ENCODE peak calls at places on chromosomes 11 and 22, in ten cellular contexts. One of them, this sample, is unnamed.

GRCh38 chr22:39600491-39601179 is 30.1 kb downstream of the CACNA1I start:
- DNase-seq in endodermal cell: no peak
- DNase-seq in foreskin keratinocyte: no peak
- DNase-seq in heart left ventricle: no peak
- DNase-seq in K562: no peak
- DNase-seq in brain microvascular endothelial cell: no peak
- DNase-seq in thoracic aorta: no peak
- DNase-seq in HCT116: no peak
- DNase-seq in body of pancreas: no peak
- DNase-seq in spleen: no peak
- DNase-seq in this sample: no peak

GRCh38 chr11:57444362-57445074 is 15.8 kb upstream of the RTN4RL2 start:
- DNase-seq in HCT116: no peak
- DNase-seq in brain microvascular endothelial cell: no peak
- DNase-seq in endodermal cell: no peak
- DNase-seq in K562: no peak
- DNase-seq in body of pancreas: no peak
- DNase-seq in thoracic aorta: no peak
- DNase-seq in spleen: peak
- DNase-seq in foreskin keratinocyte: no peak
- DNase-seq in heart left ventricle: no peak
- DNase-seq in this sample: no peak

GRCh38 chr11:76830639-76831312 is 29.9 kb upstream of the ACER3 start:
- DNase-seq in heart left ventricle: no peak
- DNase-seq in K562: no peak
- DNase-seq in foreskin keratinocyte: no peak
- DNase-seq in spleen: no peak
- DNase-seq in body of pancreas: no peak
- DNase-seq in endodermal cell: no peak
- DNase-seq in thoracic aorta: no peak
- DNase-seq in HCT116: no peak
- DNase-seq in brain microvascular endothelial cell: peak
- DNase-seq in this sample: peak

GRCh38 chr11:61671527-61671926 is 8.7 kb upstream of the DAGLA start:
- DNase-seq in body of pancreas: peak
- DNase-seq in heart left ventricle: no peak
- DNase-seq in thoracic aorta: no peak
- DNase-seq in foreskin keratinocyte: no peak
- DNase-seq in K562: no peak
- DNase-seq in endodermal cell: peak
- DNase-seq in spleen: no peak
- DNase-seq in brain microvascular endothelial cell: no peak
- DNase-seq in HCT116: no peak
- DNase-seq in this sample: no peak

GRCh38 chr11:125049393-125049792 is 13.7 kb upstream of the SLC37A2 start:
- DNase-seq in K562: no peak
- DNase-seq in spleen: no peak
- DNase-seq in heart left ventricle: no peak
- DNase-seq in body of pancreas: no peak
- DNase-seq in brain microvascular endothelial cell: no peak
- DNase-seq in foreskin keratinocyte: no peak
- DNase-seq in endodermal cell: no peak
- DNase-seq in thoracic aorta: no peak
- DNase-seq in HCT116: no peak
- DNase-seq in this sample: no peak

GRCh38 chr11:43268161-43268560 is 43.6 kb upstream of the API5 start:
- DNase-seq in body of pancreas: peak
- DNase-seq in endodermal cell: no peak
- DNase-seq in K562: no peak
- DNase-seq in foreskin keratinocyte: no peak
- DNase-seq in thoracic aorta: no peak
- DNase-seq in HCT116: no peak
- DNase-seq in brain microvascular endothelial cell: no peak
- DNase-seq in spleen: no peak
- DNase-seq in heart left ventricle: peak
- DNase-seq in this sample: no peak

GRCh38 chr11:133078591-133079179 is 453.6 kb downstream of the OPCML start:
- DNase-seq in heart left ventricle: no peak
- DNase-seq in body of pancreas: peak
- DNase-seq in foreskin keratinocyte: no peak
- DNase-seq in spleen: no peak
- DNase-seq in HCT116: no peak
- DNase-seq in endodermal cell: peak
- DNase-seq in brain microvascular endothelial cell: peak
- DNase-seq in K562: peak
- DNase-seq in thoracic aorta: no peak
- DNase-seq in this sample: peak

GRCh38 chr22:38707346-38707745 is 1.6 kb downstream of the GTPBP1 start:
- DNase-seq in thoracic aorta: no peak
- DNase-seq in body of pancreas: no peak
- DNase-seq in K562: no peak
- DNase-seq in endodermal cell: no peak
- DNase-seq in foreskin keratinocyte: no peak
- DNase-seq in HCT116: no peak
- DNase-seq in spleen: no peak
- DNase-seq in brain microvascular endothelial cell: no peak
- DNase-seq in heart left ventricle: no peak
- DNase-seq in this sample: peak

GRCh38 chr11:76783901-76784813 is 1.0 kb downstream of the TSKU start:
- DNase-seq in HCT116: peak
- DNase-seq in endodermal cell: peak
- DNase-seq in foreskin keratinocyte: no peak
- DNase-seq in K562: peak
- DNase-seq in body of pancreas: peak
- DNase-seq in spleen: peak
- DNase-seq in heart left ventricle: peak
- DNase-seq in thoracic aorta: no peak
- DNase-seq in brain microvascular endothelial cell: peak
- DNase-seq in this sample: peak

GRCh38 chr11:1714908-1715885 is 18.2 kb downstream of the KRTAP5-6 start:
- DNase-seq in brain microvascular endothelial cell: no peak
- DNase-seq in HCT116: no peak
- DNase-seq in foreskin keratinocyte: no peak
- DNase-seq in K562: no peak
- DNase-seq in body of pancreas: no peak
- DNase-seq in heart left ventricle: peak
- DNase-seq in spleen: no peak
- DNase-seq in thoracic aorta: no peak
- DNase-seq in endodermal cell: no peak
- DNase-seq in this sample: no peak

GRCh38 chr22:38286915-38287669 is 14.3 kb upstream of the TMEM184B start:
- DNase-seq in endodermal cell: no peak
- DNase-seq in K562: no peak
- DNase-seq in body of pancreas: no peak
- DNase-seq in thoracic aorta: no peak
- DNase-seq in foreskin keratinocyte: no peak
- DNase-seq in HCT116: no peak
- DNase-seq in heart left ventricle: no peak
- DNase-seq in spleen: no peak
- DNase-seq in brain microvascular endothelial cell: no peak
- DNase-seq in this sample: no peak

GRCh38 chr11:134332189-134332631 is 422 bp downstream of the GLB1L2 start:
- DNase-seq in body of pancreas: no peak
- DNase-seq in heart left ventricle: no peak
- DNase-seq in brain microvascular endothelial cell: no peak
- DNase-seq in foreskin keratinocyte: no peak
- DNase-seq in K562: peak
- DNase-seq in HCT116: no peak
- DNase-seq in spleen: peak
- DNase-seq in thoracic aorta: no peak
- DNase-seq in endodermal cell: peak
- DNase-seq in this sample: no peak

GRCh38 chr11:93727985-93728791 is 13.1 kb downstream of the TAF1D start:
- DNase-seq in body of pancreas: no peak
- DNase-seq in brain microvascular endothelial cell: no peak
- DNase-seq in K562: no peak
- DNase-seq in HCT116: no peak
- DNase-seq in spleen: no peak
- DNase-seq in thoracic aorta: no peak
- DNase-seq in endodermal cell: no peak
- DNase-seq in foreskin keratinocyte: no peak
- DNase-seq in heart left ventricle: no peak
- DNase-seq in this sample: no peak

GRCh38 chr11:80860632-80861031 is 1419.8 kb upstream of the TENM4 start:
- DNase-seq in heart left ventricle: no peak
- DNase-seq in endodermal cell: no peak
- DNase-seq in body of pancreas: no peak
- DNase-seq in foreskin keratinocyte: peak
- DNase-seq in thoracic aorta: no peak
- DNase-seq in brain microvascular endothelial cell: peak
- DNase-seq in spleen: no peak
- DNase-seq in K562: no peak
- DNase-seq in HCT116: no peak
- DNase-seq in this sample: peak

GRCh38 chr11:1206391-1207271 is 16.2 kb upstream of the MUC5B start:
- DNase-seq in body of pancreas: peak
- DNase-seq in brain microvascular endothelial cell: no peak
- DNase-seq in HCT116: no peak
- DNase-seq in foreskin keratinocyte: no peak
- DNase-seq in spleen: peak
- DNase-seq in K562: no peak
- DNase-seq in endodermal cell: peak
- DNase-seq in heart left ventricle: peak
- DNase-seq in thoracic aorta: no peak
- DNase-seq in this sample: no peak

GRCh38 chr11:109249597-109249996 is 172.4 kb upstream of the C11orf87 start:
- DNase-seq in HCT116: no peak
- DNase-seq in heart left ventricle: no peak
- DNase-seq in thoracic aorta: no peak
- DNase-seq in endodermal cell: no peak
- DNase-seq in brain microvascular endothelial cell: no peak
- DNase-seq in body of pancreas: no peak
- DNase-seq in K562: no peak
- DNase-seq in foreskin keratinocyte: peak
- DNase-seq in spleen: no peak
- DNase-seq in this sample: no peak

GRCh38 chr11:118629761-118630661 is 22.6 kb downstream of the PHLDB1 start:
- DNase-seq in foreskin keratinocyte: no peak
- DNase-seq in HCT116: no peak
- DNase-seq in body of pancreas: no peak
- DNase-seq in K562: no peak
- DNase-seq in endodermal cell: no peak
- DNase-seq in brain microvascular endothelial cell: no peak
- DNase-seq in spleen: no peak
- DNase-seq in heart left ventricle: peak
- DNase-seq in thoracic aorta: no peak
- DNase-seq in this sample: peak

GRCh38 chr11:117017456-117017855 is 80.8 kb downstream of the SIK3 start:
- DNase-seq in brain microvascular endothelial cell: no peak
- DNase-seq in spleen: no peak
- DNase-seq in foreskin keratinocyte: no peak
- DNase-seq in HCT116: no peak
- DNase-seq in endodermal cell: no peak
- DNase-seq in thoracic aorta: no peak
- DNase-seq in body of pancreas: no peak
- DNase-seq in K562: no peak
- DNase-seq in heart left ventricle: no peak
- DNase-seq in this sample: no peak

GRCh38 chr11:104525416-104525815 is 361.5 kb upstream of the PDGFD start:
- DNase-seq in foreskin keratinocyte: no peak
- DNase-seq in heart left ventricle: no peak
- DNase-seq in endodermal cell: no peak
- DNase-seq in K562: no peak
- DNase-seq in thoracic aorta: no peak
- DNase-seq in spleen: no peak
- DNase-seq in HCT116: no peak
- DNase-seq in body of pancreas: no peak
- DNase-seq in brain microvascular endothelial cell: no peak
- DNase-seq in this sample: no peak
- H3K27ac ChIP-seq in foreskin keratinocyte: no peak
- H3K27ac ChIP-seq in heart left ventricle: no peak
- H3K27ac ChIP-seq in endodermal cell: no peak
- H3K27ac ChIP-seq in K562: no peak
- H3K27ac ChIP-seq in thoracic aorta: no peak
- H3K27ac ChIP-seq in spleen: no peak
- H3K27ac ChIP-seq in HCT116: no peak
- H3K27ac ChIP-seq in body of pancreas: no peak
- H3K27ac ChIP-seq in brain microvascular endothelial cell: no peak
- H3K27ac ChIP-seq in this sample: no peak

DNA sequence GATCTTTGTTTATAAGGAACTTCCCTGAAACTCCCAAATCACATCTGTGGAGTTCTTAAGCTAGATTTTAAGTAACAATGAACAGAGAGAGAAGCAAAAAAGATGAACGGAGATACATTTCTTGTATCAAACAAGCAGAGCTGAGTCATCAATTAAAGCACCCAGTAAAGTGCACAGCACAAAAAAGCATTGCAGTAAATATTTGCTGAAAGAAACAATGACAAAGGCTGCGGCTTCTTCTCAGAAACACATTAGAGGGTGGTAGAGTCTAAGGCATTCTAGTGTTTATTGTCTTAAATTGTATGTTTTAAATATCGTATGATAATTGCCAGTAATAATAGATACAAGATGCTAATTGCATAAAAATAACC is 941.6 kb upstream of the CHORDC1 start:
- DNase-seq in thoracic aorta: no peak
- DNase-seq in HCT116: no peak
- DNase-seq in spleen: no peak
- DNase-seq in brain microvascular endothelial cell: peak
- DNase-seq in endodermal cell: no peak
- DNase-seq in heart left ventricle: no peak
- DNase-seq in K562: no peak
- DNase-seq in foreskin keratinocyte: no peak
- DNase-seq in body of pancreas: no peak
- DNase-seq in this sample: no peak
- TF ChIP-seq CTCF in thoracic aorta: no peak
- TF ChIP-seq CTCF in HCT116: no peak
- TF ChIP-seq CTCF in spleen: no peak
- TF ChIP-seq CTCF in brain microvascular endothelial cell: no peak
- TF ChIP-seq CTCF in endodermal cell: no peak
- TF ChIP-seq CTCF in heart left ventricle: no peak
- TF ChIP-seq CTCF in K562: no peak
- TF ChIP-seq CTCF in foreskin keratinocyte: no peak
- TF ChIP-seq CTCF in body of pancreas: no peak
- TF ChIP-seq CTCF in this sample: no peak

GRCh38 chr11:36219996-36220395 is 69.2 kb downstream of the COMMD9 start:
- DNase-seq in brain microvascular endothelial cell: no peak
- DNase-seq in spleen: no peak
- DNase-seq in thoracic aorta: no peak
- DNase-seq in foreskin keratinocyte: no peak
- DNase-seq in heart left ventricle: no peak
- DNase-seq in K562: no peak
- DNase-seq in HCT116: no peak
- DNase-seq in body of pancreas: no peak
- DNase-seq in endodermal cell: no peak
- DNase-seq in this sample: no peak
- H3K27ac ChIP-seq in brain microvascular endothelial cell: no peak
- H3K27ac ChIP-seq in spleen: no peak
- H3K27ac ChIP-seq in thoracic aorta: no peak
- H3K27ac ChIP-seq in foreskin keratinocyte: no peak
- H3K27ac ChIP-seq in heart left ventricle: no peak
- H3K27ac ChIP-seq in K562: no peak
- H3K27ac ChIP-seq in HCT116: no peak
- H3K27ac ChIP-seq in body of pancreas: no peak
- H3K27ac ChIP-seq in endodermal cell: no peak
- H3K27ac ChIP-seq in this sample: no peak

DNA sequence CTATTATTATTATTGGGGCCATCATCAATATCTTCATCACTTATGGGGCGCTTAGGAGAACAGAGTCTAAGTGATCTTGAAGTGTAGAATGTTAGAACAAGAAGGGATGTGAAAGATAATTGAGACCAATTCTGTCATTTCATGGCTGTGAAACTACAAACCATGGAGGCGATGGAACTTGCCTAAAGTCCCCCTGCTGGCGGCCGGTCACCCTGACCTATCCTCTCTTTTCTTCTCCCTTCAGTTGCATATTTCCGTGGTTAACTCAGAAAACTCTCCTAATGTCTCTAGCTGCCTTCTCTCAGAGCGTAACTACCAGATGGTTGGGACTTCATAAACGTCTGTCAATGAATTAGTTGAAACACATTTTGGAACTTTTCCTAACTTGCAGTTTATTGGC is 6.6 kb upstream of the OR4B1 start:
- DNase-seq in K562: no peak
- DNase-seq in heart left ventricle: no peak
- DNase-seq in body of pancreas: no peak
- DNase-seq in endodermal cell: peak
- DNase-seq in thoracic aorta: no peak
- DNase-seq in spleen: no peak
- DNase-seq in brain microvascular endothelial cell: peak
- DNase-seq in foreskin keratinocyte: no peak
- DNase-seq in HCT116: no peak
- DNase-seq in this sample: no peak
- TF ChIP-seq CTCF in K562: no peak
- TF ChIP-seq CTCF in heart left ventricle: no peak
- TF ChIP-seq CTCF in body of pancreas: no peak
- TF ChIP-seq CTCF in endodermal cell: peak
- TF ChIP-seq CTCF in thoracic aorta: no peak
- TF ChIP-seq CTCF in spleen: peak
- TF ChIP-seq CTCF in brain microvascular endothelial cell: peak
- TF ChIP-seq CTCF in foreskin keratinocyte: no peak
- TF ChIP-seq CTCF in HCT116: peak
- TF ChIP-seq CTCF in this sample: no peak